ENCODE peak calls at places on chromosome 10, in four cellular contexts. M, H, A and S are unnamed samples.

GRCh38 chr10:19498348-19499290 is 317.6 kb upstream of the PLXDC2 start:
- DNase-seq in M (no peak), H (no peak), A (no peak), S (no peak)

GRCh38 chr10:78972160-78972946 is 96.4 kb upstream of the ZMIZ1 start:
- DNase-seq in M (peak; percentile 89), H (peak; percentile 36), A (peak; percentile 32), S (peak; percentile 95)

GRCh38 chr10:314871-315270 is 179.6 kb downstream of the ZMYND11 start:
- DNase-seq in M (no peak), H (no peak), A (no peak), S (no peak)

GRCh38 chr10:44850356-44850934 is 60.7 kb upstream of the TMEM72 start:
- DNase-seq in M (no peak), H (no peak), A (no peak), S (no peak)

GRCh38 chr10:131577786-131578471 is 266.4 kb upstream of the TCERG1L start:
- DNase-seq in M (no peak), H (no peak), A (no peak), S (no peak)

GRCh38 chr10:125159932-125160855 is at the start of gene CTBP2:
- DNase-seq in M (peak; percentile 78), H (peak; percentile 43), A (no peak), S (peak; percentile 59)

GRCh38 chr10:126955934-126956711 is 50.9 kb downstream of the DOCK1 start:
- DNase-seq in M (no peak), H (no peak), A (no peak), S (no peak)

GRCh38 chr10:84237199-84238051 is 3.9 kb downstream of the LRIT1 start:
- DNase-seq in M (no peak), H (no peak), A (no peak), S (no peak)

GRCh38 chr10:94036664-94037033 is 42.9 kb downstream of the PLCE1 start:
- DNase-seq in M (no peak), H (no peak), A (no peak), S (no peak)